ENCODE peak calls at places on chromosome 13, in four cellular contexts. N, Z, L and T are unnamed samples.
A peak's percentile ranks its signal among the peaks of the same experiment; 100 is the strongest.

GRCh38 chr13:102392810-102393209 is 9.0 kb downstream of the FGF14 start:
- DNase-seq in Z (no peak), L (no peak), N (no peak), T (no peak)

GRCh38 chr13:71274923-71275593 is 591.9 kb downstream of the DACH1 start:
- DNase-seq in N (no peak), Z (no peak), L (no peak), T (no peak)

GRCh38 chr13:45195421-45195820 is 5.4 kb downstream of the KCTD4 start:
- DNase-seq in L (no peak), N (no peak), Z (no peak), T (no peak)

GRCh38 chr13:68257111-68257842 is 1027.1 kb upstream of the PCDH9 start:
- DNase-seq in Z (no peak), N (no peak), L (no peak), T (no peak)

GRCh38 chr13:113364371-113364932 is 522 bp upstream of the GRTP1 start:
- DNase-seq in Z (no peak), N (no peak), L (no peak), T (no peak)

GRCh38 chr13:101202590-101202989 is 213.7 kb downstream of the NALCN start:
- DNase-seq in Z (no peak), L (no peak), N (peak; percentile 80), T (no peak)

GRCh38 chr13:35891486-35891885 is 239.7 kb downstream of the DCLK1 start:
- DNase-seq in L (no peak), N (no peak), Z (no peak), T (no peak)

GRCh38 chr13:27868639-27869435 is 51.0 kb upstream of the PDX1 start:
- DNase-seq in Z (no peak), N (no peak), L (no peak), T (no peak)

GRCh38 chr13:48096670-48097069 is 1.8 kb upstream of the MED4 start:
- DNase-seq in N (no peak), L (no peak), Z (no peak), T (no peak)

GRCh38 chr13:33284016-33284415 is 1.5 kb downstream of the STARD13 start:
- DNase-seq in Z (peak; percentile 62), L (peak; percentile 45), N (no peak), T (no peak)

GRCh38 chr13:83798731-83799130 is 83.5 kb downstream of the SLITRK1 start:
- DNase-seq in N (no peak), Z (peak; percentile 45), L (peak; percentile 46), T (no peak)

GRCh38 chr13:31476266-31476665 is 263.1 kb upstream of the RXFP2 start:
- DNase-seq in L (peak; percentile 84), Z (peak; percentile 87), N (no peak), T (no peak)

GRCh38 chr13:35598233-35598632 is 121.7 kb upstream of the MAB21L1 start:
- DNase-seq in L (no peak), Z (no peak), N (no peak), T (no peak)

GRCh38 chr13:101415358-101416174 is 742 bp downstream of the NALCN start:
- DNase-seq in Z (no peak), L (no peak), N (no peak), T (no peak)

GRCh38 chr13:40064723-40065122 is 409.3 kb downstream of the COG6 start:
- DNase-seq in Z (peak; percentile 83), N (no peak), L (peak; percentile 79), T (no peak)

GRCh38 chr13:59409651-59410200 is 754.0 kb downstream of the DIAPH3 start:
- DNase-seq in L (peak; percentile 20), N (peak; percentile 64), Z (peak; percentile 21), T (no peak)

GRCh38 chr13:101258071-101258470 is 158.2 kb downstream of the NALCN start:
- DNase-seq in Z (peak; percentile 95), N (peak; percentile 64), L (peak; percentile 94), T (peak; percentile 65)

GRCh38 chr13:27132538-27132937 is 39.1 kb downstream of the USP12 start:
- DNase-seq in Z (no peak), N (no peak), L (no peak), T (no peak)

GRCh38 chr13:52405767-52406494 is at the start of gene THSD1:
- DNase-seq in L (peak; percentile 36), N (peak; percentile 55), Z (peak; percentile 62), T (no peak)

GRCh38 chr13:114044486-114044885 is 70.6 kb upstream of the C13orf46 start:
- DNase-seq in N (no peak), Z (peak; percentile 59), L (peak; percentile 56), T (peak; percentile 19)

GRCh38 chr13:40146586-40147240 is 491.3 kb downstream of the COG6 start:
- DNase-seq in Z (no peak), N (no peak), L (no peak), T (no peak)

GRCh38 chr13:100300708-100301107 is 211.8 kb downstream of the PCCA start:
- DNase-seq in N (no peak), L (no peak), Z (no peak), T (no peak)

GRCh38 chr13:36030670-36031331 is 100.4 kb downstream of the DCLK1 start:
- DNase-seq in Z (peak; percentile 93), N (no peak), L (peak; percentile 94), T (no peak)

GRCh38 chr13:113145496-113145895 is 13.0 kb upstream of the PROZ start:
- DNase-seq in N (peak; percentile 3), L (no peak), Z (no peak), T (no peak)

GRCh38 chr13:97631158-97631557 is 197.2 kb downstream of the RAP2A start:
- DNase-seq in N (peak; percentile 74), L (no peak), Z (no peak), T (no peak)

GRCh38 chr13:112894673-112895481 is 74.1 kb upstream of the MCF2L start:
- DNase-seq in Z (no peak), N (peak; percentile 87), L (no peak), T (no peak)

GRCh38 chr13:72643339-72643989 is 84.0 kb downstream of the MZT1 start:
- DNase-seq in L (peak; percentile 6), N (no peak), Z (peak; percentile 23), T (peak; percentile 56)

GRCh38 chr13:50993371-50993770 is 83.8 kb downstream of the RNASEH2B start:
- DNase-seq in Z (no peak), L (no peak), N (no peak), T (no peak)

GRCh38 chr13:50990050-50990449 is 80.5 kb downstream of the RNASEH2B start:
- DNase-seq in N (no peak), Z (no peak), L (no peak), T (no peak)

GRCh38 chr13:50990540-50991506 is 81.2 kb downstream of the RNASEH2B start:
- DNase-seq in L (peak; percentile 66), Z (peak; percentile 73), N (peak; percentile 49), T (peak; percentile 20)

GRCh38 chr13:50993908-50994307 is 84.3 kb downstream of the RNASEH2B start:
- DNase-seq in L (no peak), Z (no peak), N (no peak), T (no peak)

DNA sequence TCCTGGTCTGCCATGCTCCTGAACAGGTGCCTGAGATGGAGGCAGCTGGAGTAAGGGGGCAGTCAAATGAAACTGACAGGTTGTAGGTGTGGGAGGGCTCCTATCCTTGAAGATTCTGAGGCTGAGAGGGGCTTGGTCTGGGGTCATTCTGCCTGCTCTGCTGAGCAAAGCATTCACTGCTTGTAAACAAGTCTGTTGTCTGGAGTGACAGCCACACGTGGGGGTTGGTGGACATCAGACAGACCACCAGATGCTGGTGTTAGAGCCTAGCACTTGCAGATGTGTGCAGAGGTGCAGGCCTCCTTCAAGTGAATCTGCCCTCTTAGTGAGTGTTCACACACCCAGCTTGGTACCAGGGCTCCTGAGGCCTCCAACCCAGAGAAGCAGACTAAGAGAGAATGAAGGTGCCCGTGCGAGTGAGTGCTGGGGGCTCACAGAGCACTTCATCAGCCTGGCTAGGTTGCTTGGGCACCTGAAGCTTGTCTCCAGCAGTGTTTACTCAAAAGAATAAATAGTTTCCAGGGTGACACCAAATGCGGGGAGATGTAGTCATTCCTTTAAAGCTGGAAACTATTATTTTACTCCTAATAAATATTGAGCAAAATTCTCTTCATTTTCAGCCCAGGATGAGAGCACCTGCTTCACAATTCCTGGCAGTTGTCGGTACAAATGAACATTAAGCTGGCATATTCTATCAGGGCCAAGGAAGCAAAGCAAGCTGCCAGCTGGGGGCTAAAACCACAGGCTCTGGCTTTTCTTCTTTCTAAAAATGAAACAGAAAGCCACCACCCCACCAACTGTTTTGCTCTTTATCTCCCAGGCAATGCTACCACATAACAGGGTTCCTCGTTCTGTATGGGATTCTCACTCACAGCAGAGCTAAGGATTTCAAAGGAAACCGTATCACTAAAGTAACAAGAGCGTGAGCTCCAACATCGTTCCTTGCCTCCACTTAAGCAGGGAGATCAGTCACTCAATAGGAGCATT is 82.3 kb downstream of the RNASEH2B start:
- DNase-seq in Z (no peak), N (no peak), L (no peak), T (peak; percentile 82)
- H2AFZ ChIP-seq in Z (no peak overlapping the region), N (no peak overlapping the region), L (peak overlapping the region; percentile 77), T (peak overlapping the region; percentile 41)

GRCh38 chr13:110453767-110454166 is 107.8 kb downstream of the RAB20 start:
- DNase-seq in N (no peak), L (no peak), Z (no peak), T (no peak)
- H2AFZ ChIP-seq in N (no peak overlapping the region), L (no peak overlapping the region), Z (no peak overlapping the region), T (no peak overlapping the region)

DNA sequence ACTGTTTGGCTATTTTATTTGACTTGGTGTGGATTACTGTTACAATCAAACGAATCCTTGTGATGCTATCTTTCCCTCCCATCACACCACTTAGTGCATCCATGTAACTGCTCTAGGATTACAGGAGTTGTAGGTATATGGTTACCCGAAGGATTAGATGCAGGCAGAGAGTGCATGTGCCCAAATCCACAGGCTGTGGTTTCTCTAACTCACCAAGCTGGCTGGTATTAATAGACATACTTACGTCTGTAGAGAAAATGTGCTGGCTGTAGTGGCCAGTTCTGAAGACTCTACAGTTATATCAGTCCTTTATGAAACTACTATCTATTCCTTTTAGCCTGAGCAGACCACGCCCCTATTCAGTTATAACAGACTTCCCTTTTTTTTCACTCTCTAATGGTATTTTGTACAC is 1.1 kb upstream of the HMGB1 start:
- DNase-seq in L (peak; percentile 18), Z (peak; percentile 23), N (no peak), T (peak; percentile 51)
- H2AFZ ChIP-seq in L (peak overlapping the region; percentile 32), Z (no peak overlapping the region), N (no peak overlapping the region), T (peak overlapping the region; percentile 62)

GRCh38 chr13:66948910-66949309 is 281.2 kb downstream of the PCDH9 start:
- DNase-seq in Z (no peak), L (no peak), N (no peak), T (no peak)
- H2AFZ ChIP-seq in Z (no peak overlapping the region), L (no peak overlapping the region), N (no peak overlapping the region), T (no peak overlapping the region)

GRCh38 chr13:106210327-106210726 is 325.1 kb downstream of the EFNB2 start:
- DNase-seq in L (no peak), N (no peak), Z (peak; percentile 19), T (no peak)

GRCh38 chr13:106212436-106213010 is 322.9 kb downstream of the EFNB2 start:
- DNase-seq in L (no peak), N (no peak), Z (no peak), T (no peak)

DNA sequence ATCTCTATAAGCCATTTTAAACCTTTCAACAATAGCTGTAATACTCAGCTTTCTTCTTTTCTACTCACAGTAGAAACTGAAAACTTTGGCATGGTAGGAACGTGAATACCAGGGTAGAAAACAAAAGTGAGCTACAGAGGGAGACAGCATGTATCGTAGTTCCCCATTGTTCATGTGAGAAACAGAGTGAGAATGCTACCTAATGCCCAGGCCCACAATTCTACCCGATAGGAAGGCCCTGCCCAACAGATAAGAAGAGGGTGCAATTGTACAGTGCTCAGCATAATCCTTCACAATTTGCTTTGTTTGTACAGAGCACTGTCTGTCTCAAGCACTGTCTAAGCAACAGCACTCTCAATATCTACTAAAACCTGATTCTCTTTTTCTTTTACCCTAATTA is 322.4 kb downstream of the EFNB2 start:
- DNase-seq in N (no peak), L (no peak), Z (no peak), T (no peak)
- H2AFZ ChIP-seq in N (no peak overlapping the region), L (peak overlapping the region; percentile 32), Z (no peak overlapping the region), T (no peak overlapping the region)